ENCODE peak calls at places on chromosome 1, in eight cellular contexts. One of them, this sample, is unnamed.

GRCh38 chr1:22315315-22316078 is 136.2 kb upstream of the ZBTB40 start:
- DNase-seq in GM23338: no peak
- DNase-seq in transverse colon: no peak
- DNase-seq in breast epithelium: peak; percentile 49
- DNase-seq in sigmoid colon: no peak
- DNase-seq in stomach: no peak
- DNase-seq in SK-N-SH: peak; percentile 56
- DNase-seq in GM12892: no peak
- DNase-seq in this sample: no peak

GRCh38 chr1:180623579-180624347 is 8.1 kb upstream of the XPR1 start:
- DNase-seq in GM23338: peak; percentile 80
- DNase-seq in transverse colon: no peak
- DNase-seq in breast epithelium: no peak
- DNase-seq in sigmoid colon: no peak
- DNase-seq in stomach: no peak
- DNase-seq in SK-N-SH: no peak
- DNase-seq in GM12892: no peak
- DNase-seq in this sample: no peak

GRCh38 chr1:214404154-214404553 is 123.2 kb downstream of the SMYD2 start:
- DNase-seq in GM23338: no peak
- DNase-seq in transverse colon: no peak
- DNase-seq in breast epithelium: no peak
- DNase-seq in sigmoid colon: no peak
- DNase-seq in stomach: no peak
- DNase-seq in SK-N-SH: no peak
- DNase-seq in GM12892: no peak
- DNase-seq in this sample: no peak

GRCh38 chr1:228647523-228648444 is 87.5 kb upstream of the RHOU start:
- DNase-seq in GM23338: peak; percentile 77
- DNase-seq in transverse colon: peak; percentile 44
- DNase-seq in breast epithelium: no peak
- DNase-seq in sigmoid colon: peak; percentile 68
- DNase-seq in stomach: peak; percentile 34
- DNase-seq in SK-N-SH: peak; percentile 63
- DNase-seq in GM12892: peak; percentile 9
- DNase-seq in this sample: peak; percentile 72

GRCh38 chr1:180237850-180238476 is 7.9 kb downstream of the LHX4 start:
- DNase-seq in GM23338: no peak
- DNase-seq in transverse colon: no peak
- DNase-seq in breast epithelium: no peak
- DNase-seq in sigmoid colon: no peak
- DNase-seq in stomach: no peak
- DNase-seq in SK-N-SH: no peak
- DNase-seq in GM12892: no peak
- DNase-seq in this sample: no peak

GRCh38 chr1:229118662-229119061 is 152.2 kb upstream of the RAB4A start:
- DNase-seq in GM23338: no peak
- DNase-seq in transverse colon: no peak
- DNase-seq in breast epithelium: no peak
- DNase-seq in sigmoid colon: no peak
- DNase-seq in stomach: no peak
- DNase-seq in SK-N-SH: no peak
- DNase-seq in GM12892: no peak
- DNase-seq in this sample: no peak

GRCh38 chr1:24996456-24996855 is 66.4 kb upstream of the RUNX3 start:
- DNase-seq in GM23338: no peak
- DNase-seq in transverse colon: no peak
- DNase-seq in breast epithelium: no peak
- DNase-seq in sigmoid colon: no peak
- DNase-seq in stomach: no peak
- DNase-seq in SK-N-SH: no peak
- DNase-seq in GM12892: no peak
- DNase-seq in this sample: no peak

GRCh38 chr1:77594366-77595112 is 87.9 kb downstream of the ZZZ3 start:
- DNase-seq in GM23338: no peak
- DNase-seq in transverse colon: no peak
- DNase-seq in breast epithelium: no peak
- DNase-seq in sigmoid colon: no peak
- DNase-seq in stomach: no peak
- DNase-seq in SK-N-SH: no peak
- DNase-seq in GM12892: no peak
- DNase-seq in this sample: no peak

GRCh38 chr1:43446388-43446740 is 7.4 kb downstream of the HYI start:
- DNase-seq in GM23338: no peak
- DNase-seq in transverse colon: peak; percentile 1
- DNase-seq in breast epithelium: no peak
- DNase-seq in sigmoid colon: peak; percentile 46
- DNase-seq in stomach: peak; percentile 7
- DNase-seq in SK-N-SH: no peak
- DNase-seq in GM12892: no peak
- DNase-seq in this sample: no peak

GRCh38 chr1:204479387-204480136 is 15.0 kb downstream of the PIK3C2B start:
- DNase-seq in GM23338: no peak
- DNase-seq in transverse colon: peak; percentile 74
- DNase-seq in breast epithelium: peak; percentile 68
- DNase-seq in sigmoid colon: no peak
- DNase-seq in stomach: peak; percentile 70
- DNase-seq in SK-N-SH: no peak
- DNase-seq in GM12892: no peak
- DNase-seq in this sample: no peak

GRCh38 chr1:208975456-208975855 is 608.1 kb upstream of the CAMK1G start:
- DNase-seq in GM23338: no peak
- DNase-seq in transverse colon: no peak
- DNase-seq in breast epithelium: no peak
- DNase-seq in sigmoid colon: no peak
- DNase-seq in stomach: no peak
- DNase-seq in SK-N-SH: no peak
- DNase-seq in GM12892: no peak
- DNase-seq in this sample: no peak

GRCh38 chr1:196105901-196106300 is 502.3 kb downstream of the KCNT2 start:
- DNase-seq in GM23338: no peak
- DNase-seq in transverse colon: no peak
- DNase-seq in breast epithelium: no peak
- DNase-seq in sigmoid colon: no peak
- DNase-seq in stomach: no peak
- DNase-seq in SK-N-SH: no peak
- DNase-seq in GM12892: no peak
- DNase-seq in this sample: no peak

GRCh38 chr1:244852694-244853093 is 11.6 kb downstream of the HNRNPU start:
- DNase-seq in GM23338: no peak
- DNase-seq in transverse colon: no peak
- DNase-seq in breast epithelium: no peak
- DNase-seq in sigmoid colon: no peak
- DNase-seq in stomach: no peak
- DNase-seq in SK-N-SH: no peak
- DNase-seq in GM12892: no peak
- DNase-seq in this sample: no peak

GRCh38 chr1:244849189-244849866 is 13.9 kb downstream of the COX20 start:
- DNase-seq in GM23338: no peak
- DNase-seq in transverse colon: no peak
- DNase-seq in breast epithelium: no peak
- DNase-seq in sigmoid colon: no peak
- DNase-seq in stomach: no peak
- DNase-seq in SK-N-SH: no peak
- DNase-seq in GM12892: no peak
- DNase-seq in this sample: no peak

GRCh38 chr1:244850099-244850852 is 14.1 kb downstream of the HNRNPU start:
- DNase-seq in GM23338: no peak
- DNase-seq in transverse colon: no peak
- DNase-seq in breast epithelium: no peak
- DNase-seq in sigmoid colon: no peak
- DNase-seq in stomach: no peak
- DNase-seq in SK-N-SH: no peak
- DNase-seq in GM12892: no peak
- DNase-seq in this sample: no peak

GRCh38 chr1:244851546-244852231 is 12.7 kb downstream of the HNRNPU start:
- DNase-seq in GM23338: no peak
- DNase-seq in transverse colon: no peak
- DNase-seq in breast epithelium: no peak
- DNase-seq in sigmoid colon: no peak
- DNase-seq in stomach: no peak
- DNase-seq in SK-N-SH: no peak
- DNase-seq in GM12892: no peak
- DNase-seq in this sample: no peak

DNA sequence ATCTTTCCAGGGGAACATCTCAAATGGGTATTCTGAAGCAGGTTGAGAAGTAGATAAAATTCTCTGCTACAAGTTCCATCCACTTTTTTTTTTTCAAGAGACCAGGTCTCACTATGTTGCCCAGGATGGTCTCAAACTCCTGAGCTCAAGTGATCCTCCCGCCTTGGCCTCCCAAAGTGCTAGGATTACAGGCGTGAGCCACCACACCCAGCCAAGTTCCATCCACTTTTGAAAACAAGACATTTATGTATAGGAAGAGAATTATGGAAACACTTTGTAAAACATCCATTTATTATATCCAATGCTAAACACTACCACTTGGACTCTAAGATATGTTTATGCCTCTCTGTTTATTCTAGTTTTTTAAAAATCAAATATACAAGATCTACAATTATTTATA is 13.4 kb downstream of the HNRNPU start:
- DNase-seq in GM23338: no peak
- DNase-seq in transverse colon: no peak
- DNase-seq in breast epithelium: no peak
- DNase-seq in sigmoid colon: no peak
- DNase-seq in stomach: no peak
- DNase-seq in SK-N-SH: no peak
- DNase-seq in GM12892: no peak
- DNase-seq in this sample: no peak
- TF ChIP-seq POLR2AphosphoS5 in GM23338: no peak
- TF ChIP-seq POLR2AphosphoS5 in transverse colon: no peak
- TF ChIP-seq POLR2AphosphoS5 in breast epithelium: no peak
- TF ChIP-seq POLR2AphosphoS5 in sigmoid colon: no peak
- TF ChIP-seq POLR2AphosphoS5 in stomach: no peak
- TF ChIP-seq POLR2AphosphoS5 in SK-N-SH: no peak
- TF ChIP-seq POLR2AphosphoS5 in GM12892: no peak
- TF ChIP-seq POLR2AphosphoS5 in this sample: no peak

DNA sequence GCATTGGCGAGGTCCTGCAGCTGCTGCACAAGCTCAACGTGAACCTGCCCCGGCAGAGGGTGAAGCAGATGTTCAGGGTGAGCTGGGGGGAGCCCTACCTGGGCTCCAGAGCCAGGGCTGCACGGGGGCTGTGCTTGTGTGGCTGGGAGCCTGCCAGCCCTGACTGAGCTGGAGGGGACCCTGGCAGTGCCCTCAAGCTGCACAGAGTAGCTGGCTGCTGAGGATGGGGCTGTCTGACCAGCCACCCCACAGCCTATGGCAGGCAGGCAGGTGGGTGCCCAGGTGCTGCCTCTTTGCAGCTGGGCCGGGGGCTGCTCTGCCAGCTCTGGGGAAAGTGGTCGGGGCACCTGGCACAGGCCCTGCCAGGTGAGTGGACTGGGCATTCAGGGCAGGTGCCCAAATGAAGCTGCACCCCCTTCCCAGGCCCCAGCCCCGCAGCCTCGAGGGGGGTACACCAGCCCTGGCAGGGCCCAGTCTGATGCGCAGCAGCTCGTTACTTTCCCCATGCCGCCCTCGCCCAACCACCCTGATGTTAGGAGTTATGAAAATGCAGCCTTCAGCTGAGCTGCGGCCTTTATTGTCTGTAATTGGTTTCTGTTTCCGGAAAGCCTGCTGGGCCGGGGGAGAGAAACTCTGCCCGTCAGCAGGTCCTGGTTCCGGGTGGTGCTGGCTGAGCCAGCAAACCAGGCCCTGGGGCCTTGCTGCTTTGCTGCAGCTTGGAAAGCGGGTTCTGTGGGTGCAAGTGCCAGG is 4.3 kb downstream of the PLCH2 start:
- DNase-seq in GM23338: no peak
- DNase-seq in transverse colon: no peak
- DNase-seq in breast epithelium: peak; percentile 63
- DNase-seq in sigmoid colon: no peak
- DNase-seq in stomach: no peak
- DNase-seq in SK-N-SH: peak; percentile 70
- DNase-seq in GM12892: no peak
- DNase-seq in this sample: no peak
- TF ChIP-seq POLR2AphosphoS5 in GM23338: no peak
- TF ChIP-seq POLR2AphosphoS5 in transverse colon: no peak
- TF ChIP-seq POLR2AphosphoS5 in breast epithelium: no peak
- TF ChIP-seq POLR2AphosphoS5 in sigmoid colon: no peak
- TF ChIP-seq POLR2AphosphoS5 in stomach: no peak
- TF ChIP-seq POLR2AphosphoS5 in SK-N-SH: no peak
- TF ChIP-seq POLR2AphosphoS5 in GM12892: no peak
- TF ChIP-seq POLR2AphosphoS5 in this sample: no peak

GRCh38 chr1:96538883-96539282 is 182.7 kb upstream of the PTBP2 start:
- DNase-seq in GM23338: no peak
- DNase-seq in transverse colon: peak; percentile 32
- DNase-seq in breast epithelium: no peak
- DNase-seq in sigmoid colon: peak; percentile 85
- DNase-seq in stomach: no peak
- DNase-seq in SK-N-SH: peak; percentile 55
- DNase-seq in GM12892: no peak
- DNase-seq in this sample: no peak
- TF ChIP-seq POLR2AphosphoS5 in GM23338: no peak
- TF ChIP-seq POLR2AphosphoS5 in transverse colon: peak; percentile 93
- TF ChIP-seq POLR2AphosphoS5 in breast epithelium: peak; percentile 92
- TF ChIP-seq POLR2AphosphoS5 in sigmoid colon: peak; percentile 96
- TF ChIP-seq POLR2AphosphoS5 in stomach: peak; percentile 82
- TF ChIP-seq POLR2AphosphoS5 in SK-N-SH: peak; percentile 81
- TF ChIP-seq POLR2AphosphoS5 in GM12892: no peak
- TF ChIP-seq POLR2AphosphoS5 in this sample: no peak

GRCh38 chr1:9699361-9699760 is 47.8 kb downstream of the PIK3CD start:
- DNase-seq in GM23338: no peak
- DNase-seq in transverse colon: no peak
- DNase-seq in breast epithelium: no peak
- DNase-seq in sigmoid colon: no peak
- DNase-seq in stomach: no peak
- DNase-seq in SK-N-SH: no peak
- DNase-seq in GM12892: no peak
- DNase-seq in this sample: no peak

GRCh38 chr1:9703165-9703509 is 51.6 kb downstream of the PIK3CD start:
- DNase-seq in GM23338: no peak
- DNase-seq in transverse colon: no peak
- DNase-seq in breast epithelium: no peak
- DNase-seq in sigmoid colon: no peak
- DNase-seq in stomach: no peak
- DNase-seq in SK-N-SH: no peak
- DNase-seq in GM12892: no peak
- DNase-seq in this sample: no peak

GRCh38 chr1:9703681-9704080 is 52.1 kb downstream of the PIK3CD start:
- DNase-seq in GM23338: no peak
- DNase-seq in transverse colon: no peak
- DNase-seq in breast epithelium: no peak
- DNase-seq in sigmoid colon: no peak
- DNase-seq in stomach: no peak
- DNase-seq in SK-N-SH: no peak
- DNase-seq in GM12892: no peak
- DNase-seq in this sample: no peak

GRCh38 chr1:9700340-9700739 is 48.8 kb downstream of the PIK3CD start:
- DNase-seq in GM23338: no peak
- DNase-seq in transverse colon: no peak
- DNase-seq in breast epithelium: no peak
- DNase-seq in sigmoid colon: no peak
- DNase-seq in stomach: no peak
- DNase-seq in SK-N-SH: peak; percentile 22
- DNase-seq in GM12892: no peak
- DNase-seq in this sample: no peak

DNA sequence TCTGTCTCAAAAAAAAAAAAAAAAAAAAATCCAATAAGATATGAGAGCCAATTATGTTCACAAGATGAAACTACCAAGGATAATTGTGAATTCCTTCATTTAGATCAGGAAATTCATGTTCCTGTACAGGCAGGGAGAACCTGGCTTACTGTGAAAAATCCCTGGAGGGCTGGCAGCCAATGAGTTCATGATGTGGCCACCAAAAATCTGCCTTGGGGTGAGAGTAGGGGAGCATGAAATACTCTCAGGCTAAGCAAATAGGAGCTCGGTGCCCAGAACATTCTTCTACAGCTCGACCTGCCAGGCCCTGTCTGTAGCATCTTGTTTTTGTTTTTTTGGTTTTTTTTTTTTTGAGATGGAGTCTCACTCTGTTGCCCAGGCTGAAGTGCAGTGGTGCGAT is 50.1 kb downstream of the PIK3CD start:
- DNase-seq in GM23338: no peak
- DNase-seq in transverse colon: no peak
- DNase-seq in breast epithelium: no peak
- DNase-seq in sigmoid colon: no peak
- DNase-seq in stomach: no peak
- DNase-seq in SK-N-SH: no peak
- DNase-seq in GM12892: no peak
- DNase-seq in this sample: no peak
- TF ChIP-seq POLR2AphosphoS5 in GM23338: no peak
- TF ChIP-seq POLR2AphosphoS5 in transverse colon: no peak
- TF ChIP-seq POLR2AphosphoS5 in breast epithelium: no peak
- TF ChIP-seq POLR2AphosphoS5 in sigmoid colon: no peak
- TF ChIP-seq POLR2AphosphoS5 in stomach: no peak
- TF ChIP-seq POLR2AphosphoS5 in SK-N-SH: no peak
- TF ChIP-seq POLR2AphosphoS5 in GM12892: no peak
- TF ChIP-seq POLR2AphosphoS5 in this sample: no peak